ENCODE peak calls at places on chromosomes 13 and 19, in four cellular contexts. One of them, this sample, is unnamed.

GRCh38 chr19:29810504-29810871 is 1.3 kb upstream of the CCNE1 start:
- DNase-seq in anterior cingulate cortex: no peak
- DNase-seq in WTC11: no peak
- DNase-seq in aorta: peak; percentile 43
- DNase-seq in this sample: peak; percentile 65

GRCh38 chr13:109215377-109215776 is 571.0 kb downstream of the IRS2 start:
- DNase-seq in anterior cingulate cortex: no peak
- DNase-seq in WTC11: no peak
- DNase-seq in aorta: no peak
- DNase-seq in this sample: no peak

GRCh38 chr13:100601716-100602115 is 13.1 kb upstream of the GGACT start:
- DNase-seq in anterior cingulate cortex: no peak
- DNase-seq in WTC11: no peak
- DNase-seq in aorta: no peak
- DNase-seq in this sample: no peak

GRCh38 chr19:13089139-13089856 is 13.4 kb downstream of the LYL1 start:
- DNase-seq in anterior cingulate cortex: no peak
- DNase-seq in WTC11: peak; percentile 76
- DNase-seq in aorta: no peak
- DNase-seq in this sample: no peak

GRCh38 chr19:18844806-18845329 is 13.1 kb downstream of the UPF1 start:
- DNase-seq in anterior cingulate cortex: no peak
- DNase-seq in WTC11: no peak
- DNase-seq in aorta: no peak
- DNase-seq in this sample: no peak

GRCh38 chr13:67048793-67049150 is 181.4 kb downstream of the PCDH9 start:
- DNase-seq in anterior cingulate cortex: no peak
- DNase-seq in WTC11: no peak
- DNase-seq in aorta: no peak
- DNase-seq in this sample: no peak

GRCh38 chr19:1856698-1857603 is 6.4 kb downstream of the KLF16 start:
- DNase-seq in anterior cingulate cortex: peak; percentile 35
- DNase-seq in WTC11: peak; percentile 70
- DNase-seq in aorta: peak; percentile 92
- DNase-seq in this sample: no peak

GRCh38 chr13:95067303-95067702 is 233.9 kb downstream of the ABCC4 start:
- DNase-seq in anterior cingulate cortex: no peak
- DNase-seq in WTC11: no peak
- DNase-seq in aorta: no peak
- DNase-seq in this sample: no peak

GRCh38 chr19:31149306-31149975 is 199.8 kb downstream of the TSHZ3 start:
- DNase-seq in anterior cingulate cortex: no peak
- DNase-seq in WTC11: no peak
- DNase-seq in aorta: no peak
- DNase-seq in this sample: no peak

GRCh38 chr19:4295972-4296771 is 6.0 kb downstream of the TMIGD2 start:
- DNase-seq in anterior cingulate cortex: peak; percentile 84
- DNase-seq in WTC11: no peak
- DNase-seq in aorta: no peak
- DNase-seq in this sample: no peak

GRCh38 chr19:14476663-14477401 is 1.7 kb upstream of the PTGER1 start:
- DNase-seq in anterior cingulate cortex: no peak
- DNase-seq in WTC11: no peak
- DNase-seq in aorta: peak; percentile 78
- DNase-seq in this sample: no peak

GRCh38 chr19:17658666-17659065 is 29.5 kb downstream of the UNC13A start:
- DNase-seq in anterior cingulate cortex: no peak
- DNase-seq in WTC11: no peak
- DNase-seq in aorta: no peak
- DNase-seq in this sample: no peak

GRCh38 chr13:50123862-50124535 is 108.8 kb downstream of the KCNRG start:
- DNase-seq in anterior cingulate cortex: peak; percentile 98
- DNase-seq in WTC11: peak; percentile 87
- DNase-seq in aorta: peak; percentile 99
- DNase-seq in this sample: peak; percentile 55

GRCh38 chr19:51410950-51411748 is 6.3 kb downstream of the SIGLEC10 start:
- DNase-seq in anterior cingulate cortex: no peak
- DNase-seq in WTC11: no peak
- DNase-seq in aorta: peak; percentile 17
- DNase-seq in this sample: no peak

GRCh38 chr19:42468273-42468796 is 25.6 kb upstream of the CXCL17 start:
- DNase-seq in anterior cingulate cortex: no peak
- DNase-seq in WTC11: no peak
- DNase-seq in aorta: no peak
- DNase-seq in this sample: no peak

GRCh38 chr13:114062341-114062740 is 70.1 kb downstream of the RASA3 start:
- DNase-seq in anterior cingulate cortex: no peak
- DNase-seq in WTC11: no peak
- DNase-seq in aorta: no peak
- DNase-seq in this sample: no peak

GRCh38 chr19:56678205-56678604 is 6.6 kb upstream of the ZNF835 start:
- DNase-seq in anterior cingulate cortex: peak; percentile 17
- DNase-seq in WTC11: no peak
- DNase-seq in aorta: peak; percentile 35
- DNase-seq in this sample: no peak

GRCh38 chr13:49669735-49670309 is 21.5 kb downstream of the EBPL start:
- DNase-seq in anterior cingulate cortex: peak; percentile 52
- DNase-seq in WTC11: peak; percentile 64
- DNase-seq in aorta: no peak
- DNase-seq in this sample: peak; percentile 77

GRCh38 chr19:49829200-49829599 is 11.1 kb downstream of the MED25 start:
- DNase-seq in anterior cingulate cortex: no peak
- DNase-seq in WTC11: no peak
- DNase-seq in aorta: no peak
- DNase-seq in this sample: no peak

GRCh38 chr19:12230751-12231733 is 63.6 kb downstream of the ZNF44 start:
- DNase-seq in anterior cingulate cortex: no peak
- DNase-seq in WTC11: no peak
- DNase-seq in aorta: no peak
- DNase-seq in this sample: no peak

GRCh38 chr19:35268546-35269424 is at the start of gene USF2:
- DNase-seq in anterior cingulate cortex: peak; percentile 79
- DNase-seq in WTC11: peak; percentile 56
- DNase-seq in aorta: peak; percentile 89
- DNase-seq in this sample: peak; percentile 81

GRCh38 chr19:30649934-30650614 is 277.9 kb downstream of the ZNF536 start:
- DNase-seq in anterior cingulate cortex: peak; percentile 36
- DNase-seq in WTC11: peak; percentile 54
- DNase-seq in aorta: peak; percentile 24
- DNase-seq in this sample: peak; percentile 76

GRCh38 chr19:18339703-18340102 is 695 bp upstream of the PGPEP1 start:
- DNase-seq in anterior cingulate cortex: no peak
- DNase-seq in WTC11: peak; percentile 35
- DNase-seq in aorta: no peak
- DNase-seq in this sample: peak; percentile 35

GRCh38 chr19:33370783-33371182 is 2.7 kb upstream of the CEBPG start:
- DNase-seq in anterior cingulate cortex: no peak
- DNase-seq in WTC11: no peak
- DNase-seq in aorta: no peak
- DNase-seq in this sample: no peak

GRCh38 chr19:57103573-57104277 is 16.1 kb upstream of the USP29 start:
- DNase-seq in anterior cingulate cortex: peak; percentile 35
- DNase-seq in WTC11: peak; percentile 63
- DNase-seq in aorta: no peak
- DNase-seq in this sample: peak; percentile 78

GRCh38 chr19:19098084-19098702 is 34.4 kb downstream of the SLC25A42 start:
- DNase-seq in anterior cingulate cortex: no peak
- DNase-seq in WTC11: no peak
- DNase-seq in aorta: no peak
- DNase-seq in this sample: no peak

GRCh38 chr19:17617807-17618192 is 62.4 kb downstream of the COLGALT1 start:
- DNase-seq in anterior cingulate cortex: no peak
- DNase-seq in WTC11: no peak
- DNase-seq in aorta: no peak
- DNase-seq in this sample: no peak

GRCh38 chr13:38180100-38180499 is 169.6 kb upstream of the UFM1 start:
- DNase-seq in anterior cingulate cortex: no peak
- DNase-seq in WTC11: no peak
- DNase-seq in aorta: no peak
- DNase-seq in this sample: no peak

GRCh38 chr13:36369268-36370107 is 23.3 kb upstream of the SPART start:
- DNase-seq in anterior cingulate cortex: no peak
- DNase-seq in WTC11: no peak
- DNase-seq in aorta: no peak
- DNase-seq in this sample: no peak

GRCh38 chr19:35040826-35041547 is 534 bp upstream of the HPN start:
- DNase-seq in anterior cingulate cortex: peak; percentile 80
- DNase-seq in WTC11: peak; percentile 81
- DNase-seq in aorta: peak; percentile 92
- DNase-seq in this sample: no peak

GRCh38 chr19:44430956-44431355 is 17.3 kb downstream of the ZNF229 start:
- DNase-seq in anterior cingulate cortex: no peak
- DNase-seq in WTC11: no peak
- DNase-seq in aorta: no peak
- DNase-seq in this sample: no peak

GRCh38 chr13:63198076-63198475 is 1782.4 kb upstream of the PCDH20 start:
- DNase-seq in anterior cingulate cortex: no peak
- DNase-seq in WTC11: no peak
- DNase-seq in aorta: no peak
- DNase-seq in this sample: no peak

GRCh38 chr19:13748169-13748884 is 16.0 kb upstream of the MRI1 start:
- DNase-seq in anterior cingulate cortex: no peak
- DNase-seq in WTC11: no peak
- DNase-seq in aorta: no peak
- DNase-seq in this sample: no peak

GRCh38 chr13:47437411-47437810 is 540.6 kb upstream of the HTR2A start:
- DNase-seq in anterior cingulate cortex: no peak
- DNase-seq in WTC11: no peak
- DNase-seq in aorta: no peak
- DNase-seq in this sample: no peak

This sample was measured in cerebellum.